ENCODE peak calls at places on chromosomes 3 and 15, in six cellular contexts. One of them, this sample, is unnamed.

GRCh38 chr15:41692049-41692448 is 31.8 kb downstream of the MGA start:
- DNase-seq in substantia nigra: no peak
- DNase-seq in RPMI8226: no peak
- DNase-seq in fibroblast of gingiva: no peak
- DNase-seq in fibroblast of the aortic adventitia: no peak
- DNase-seq in activated T-cell treated with anti-CD3 and anti-CD28 coated beads for 1 hour: no peak
- DNase-seq in this sample: no peak

GRCh38 chr15:80615783-80616391 is 79.2 kb upstream of the ABHD17C start:
- DNase-seq in substantia nigra: peak
- DNase-seq in RPMI8226: peak
- DNase-seq in fibroblast of gingiva: peak
- DNase-seq in fibroblast of the aortic adventitia: peak
- DNase-seq in activated T-cell treated with anti-CD3 and anti-CD28 coated beads for 1 hour: no peak
- DNase-seq in this sample: peak

GRCh38 chr3:67094769-67095168 is 96.7 kb downstream of the KBTBD8 start:
- DNase-seq in substantia nigra: no peak
- DNase-seq in RPMI8226: no peak
- DNase-seq in fibroblast of gingiva: peak
- DNase-seq in fibroblast of the aortic adventitia: peak
- DNase-seq in activated T-cell treated with anti-CD3 and anti-CD28 coated beads for 1 hour: no peak
- DNase-seq in this sample: peak

GRCh38 chr15:57496946-57497944 is 94.5 kb upstream of the MYZAP start:
- DNase-seq in substantia nigra: peak
- DNase-seq in RPMI8226: no peak
- DNase-seq in fibroblast of gingiva: no peak
- DNase-seq in fibroblast of the aortic adventitia: no peak
- DNase-seq in activated T-cell treated with anti-CD3 and anti-CD28 coated beads for 1 hour: no peak
- DNase-seq in this sample: no peak

GRCh38 chr3:186566772-186567071 is 417 bp downstream of the TBCCD1 start:
- DNase-seq in substantia nigra: no peak
- DNase-seq in RPMI8226: no peak
- DNase-seq in fibroblast of gingiva: no peak
- DNase-seq in fibroblast of the aortic adventitia: peak
- DNase-seq in activated T-cell treated with anti-CD3 and anti-CD28 coated beads for 1 hour: no peak
- DNase-seq in this sample: no peak

GRCh38 chr3:46006646-46007045 is 11.0 kb upstream of the FYCO1 start:
- DNase-seq in substantia nigra: no peak
- DNase-seq in RPMI8226: no peak
- DNase-seq in fibroblast of gingiva: peak
- DNase-seq in fibroblast of the aortic adventitia: peak
- DNase-seq in activated T-cell treated with anti-CD3 and anti-CD28 coated beads for 1 hour: no peak
- DNase-seq in this sample: peak

GRCh38 chr15:98322551-98322950 is 325.8 kb upstream of the IGF1R start:
- DNase-seq in substantia nigra: no peak
- DNase-seq in RPMI8226: no peak
- DNase-seq in fibroblast of gingiva: no peak
- DNase-seq in fibroblast of the aortic adventitia: no peak
- DNase-seq in activated T-cell treated with anti-CD3 and anti-CD28 coated beads for 1 hour: no peak
- DNase-seq in this sample: no peak

GRCh38 chr3:181582619-181583018 is 129.1 kb upstream of the SOX2 start:
- DNase-seq in substantia nigra: no peak
- DNase-seq in RPMI8226: no peak
- DNase-seq in fibroblast of gingiva: no peak
- DNase-seq in fibroblast of the aortic adventitia: no peak
- DNase-seq in activated T-cell treated with anti-CD3 and anti-CD28 coated beads for 1 hour: no peak
- DNase-seq in this sample: no peak

GRCh38 chr3:124217542-124217941 is 225.6 kb upstream of the ROPN1 start:
- DNase-seq in substantia nigra: peak
- DNase-seq in RPMI8226: peak
- DNase-seq in fibroblast of gingiva: peak
- DNase-seq in fibroblast of the aortic adventitia: peak
- DNase-seq in activated T-cell treated with anti-CD3 and anti-CD28 coated beads for 1 hour: no peak
- DNase-seq in this sample: peak

GRCh38 chr15:75153084-75153483 is 48.6 kb upstream of the C15orf39 start:
- DNase-seq in substantia nigra: no peak
- DNase-seq in RPMI8226: peak
- DNase-seq in fibroblast of gingiva: peak
- DNase-seq in fibroblast of the aortic adventitia: peak
- DNase-seq in activated T-cell treated with anti-CD3 and anti-CD28 coated beads for 1 hour: no peak
- DNase-seq in this sample: peak

GRCh38 chr3:58471025-58471887 is 20.6 kb upstream of the KCTD6 start:
- DNase-seq in substantia nigra: no peak
- DNase-seq in RPMI8226: peak
- DNase-seq in fibroblast of gingiva: peak
- DNase-seq in fibroblast of the aortic adventitia: peak
- DNase-seq in activated T-cell treated with anti-CD3 and anti-CD28 coated beads for 1 hour: peak
- DNase-seq in this sample: peak

GRCh38 chr3:43688245-43688650 is 2.5 kb upstream of the ABHD5 start:
- DNase-seq in substantia nigra: no peak
- DNase-seq in RPMI8226: no peak
- DNase-seq in fibroblast of gingiva: no peak
- DNase-seq in fibroblast of the aortic adventitia: peak
- DNase-seq in activated T-cell treated with anti-CD3 and anti-CD28 coated beads for 1 hour: no peak
- DNase-seq in this sample: no peak

GRCh38 chr3:197080344-197080743 is 50.7 kb upstream of the MELTF start:
- DNase-seq in substantia nigra: no peak
- DNase-seq in RPMI8226: no peak
- DNase-seq in fibroblast of gingiva: no peak
- DNase-seq in fibroblast of the aortic adventitia: no peak
- DNase-seq in activated T-cell treated with anti-CD3 and anti-CD28 coated beads for 1 hour: no peak
- DNase-seq in this sample: no peak

GRCh38 chr3:196849180-196849721 is 18.5 kb upstream of the SENP5 start:
- DNase-seq in substantia nigra: no peak
- DNase-seq in RPMI8226: no peak
- DNase-seq in fibroblast of gingiva: no peak
- DNase-seq in fibroblast of the aortic adventitia: no peak
- DNase-seq in activated T-cell treated with anti-CD3 and anti-CD28 coated beads for 1 hour: no peak
- DNase-seq in this sample: no peak

GRCh38 chr3:170531557-170532335 is 54.1 kb downstream of the SLC7A14 start:
- DNase-seq in substantia nigra: no peak
- DNase-seq in RPMI8226: no peak
- DNase-seq in fibroblast of gingiva: peak
- DNase-seq in fibroblast of the aortic adventitia: peak
- DNase-seq in activated T-cell treated with anti-CD3 and anti-CD28 coated beads for 1 hour: no peak
- DNase-seq in this sample: no peak

GRCh38 chr15:56749982-56750381 is 16.7 kb upstream of the ZNF280D start:
- DNase-seq in substantia nigra: no peak
- DNase-seq in RPMI8226: no peak
- DNase-seq in fibroblast of gingiva: peak
- DNase-seq in fibroblast of the aortic adventitia: peak
- DNase-seq in activated T-cell treated with anti-CD3 and anti-CD28 coated beads for 1 hour: no peak
- DNase-seq in this sample: no peak

GRCh38 chr3:98500019-98500418 is 2.5 kb downstream of the OR5K2 start:
- DNase-seq in substantia nigra: no peak
- DNase-seq in RPMI8226: no peak
- DNase-seq in fibroblast of gingiva: no peak
- DNase-seq in fibroblast of the aortic adventitia: no peak
- DNase-seq in activated T-cell treated with anti-CD3 and anti-CD28 coated beads for 1 hour: no peak
- DNase-seq in this sample: no peak

GRCh38 chr15:72237286-72238224 is 6.6 kb upstream of the PKM start:
- DNase-seq in substantia nigra: no peak
- DNase-seq in RPMI8226: peak
- DNase-seq in fibroblast of gingiva: peak
- DNase-seq in fibroblast of the aortic adventitia: peak
- DNase-seq in activated T-cell treated with anti-CD3 and anti-CD28 coated beads for 1 hour: peak
- DNase-seq in this sample: peak

GRCh38 chr3:141076821-141077571 is 25.8 kb downstream of the SPSB4 start:
- DNase-seq in substantia nigra: peak
- DNase-seq in RPMI8226: no peak
- DNase-seq in fibroblast of gingiva: no peak
- DNase-seq in fibroblast of the aortic adventitia: peak
- DNase-seq in activated T-cell treated with anti-CD3 and anti-CD28 coated beads for 1 hour: no peak
- DNase-seq in this sample: peak

GRCh38 chr3:105527538-105527937 is 160.8 kb downstream of the ALCAM start:
- DNase-seq in substantia nigra: no peak
- DNase-seq in RPMI8226: no peak
- DNase-seq in fibroblast of gingiva: no peak
- DNase-seq in fibroblast of the aortic adventitia: no peak
- DNase-seq in activated T-cell treated with anti-CD3 and anti-CD28 coated beads for 1 hour: no peak
- DNase-seq in this sample: no peak

GRCh38 chr3:155046935-155047334 is 33.2 kb upstream of the MME start:
- DNase-seq in substantia nigra: no peak
- DNase-seq in RPMI8226: no peak
- DNase-seq in fibroblast of gingiva: no peak
- DNase-seq in fibroblast of the aortic adventitia: no peak
- DNase-seq in activated T-cell treated with anti-CD3 and anti-CD28 coated beads for 1 hour: no peak
- DNase-seq in this sample: no peak

This sample was measured in mesenchymal stem cell.